ENCODE peak calls at places on chromosomes 7 and 10, in six cellular contexts. W, H, C, V, X and Y are unnamed samples.
A peak's percentile ranks its signal among the peaks of the same experiment; 100 is the strongest.

GRCh38 chr10:31669367-31669766 is 259.3 kb downstream of the ARHGAP12 start:
- DNase-seq in C (no peak), X (no peak), V (no peak), H (no peak), W (no peak), Y (no peak)

GRCh38 chr10:93790454-93790853 is 32.7 kb downstream of the LGI1 start:
- DNase-seq in W (no peak), V (no peak), C (no peak), H (no peak), X (no peak), Y (no peak)

GRCh38 chr7:150781016-150781415 is 19.1 kb downstream of the TMEM176B start:
- DNase-seq in H (no peak), V (no peak), W (no peak), X (peak; percentile 33), C (no peak), Y (no peak)

GRCh38 chr7:20700491-20701231 is 85.2 kb downstream of the ABCB5 start:
- DNase-seq in C (no peak), H (no peak), V (no peak), W (no peak), X (no peak), Y (no peak)

GRCh38 chr10:104199567-104199966 is 32.6 kb downstream of the CFAP43 start:
- DNase-seq in X (no peak), H (no peak), C (no peak), W (no peak), V (no peak), Y (no peak)

GRCh38 chr7:46627038-46627315 is 705.9 kb upstream of the IGFBP3 start:
- DNase-seq in W (no peak), V (no peak), H (no peak), C (no peak), X (peak; percentile 8), Y (no peak)

GRCh38 chr7:104943502-104944343 is 70.3 kb upstream of the KMT2E start:
- DNase-seq in C (peak; percentile 47), X (no peak), V (peak; percentile 99), W (peak; percentile 74), H (no peak), Y (peak; percentile 31)

GRCh38 chr10:46292573-46293023 is 5.8 kb downstream of the ANTXRL start:
- DNase-seq in H (no peak), W (peak; percentile 41), X (no peak), V (no peak), C (no peak), Y (no peak)

GRCh38 chr10:47150581-47150980 is 149.4 kb upstream of the GDF10 start:
- DNase-seq in W (no peak), H (no peak), V (no peak), X (no peak), C (no peak), Y (no peak)

GRCh38 chr10:83886871-83887270 is 252.4 kb upstream of the GHITM start:
- DNase-seq in V (no peak), X (no peak), H (no peak), C (no peak), W (no peak), Y (no peak)

GRCh38 chr10:87850742-87851205 is 12.6 kb downstream of the KLLN start:
- DNase-seq in W (peak; percentile 68), H (peak; percentile 55), X (peak; percentile 79), V (peak; percentile 70), C (peak; percentile 11), Y (no peak)

GRCh38 chr7:101940830-101941229 is 123.4 kb downstream of the CUX1 start:
- DNase-seq in W (no peak), V (peak; percentile 65), X (no peak), H (no peak), C (no peak), Y (no peak)

GRCh38 chr10:6221971-6222751 is 19.4 kb downstream of the PFKFB3 start:
- DNase-seq in V (no peak), X (peak; percentile 80), C (no peak), H (peak; percentile 77), W (no peak), Y (no peak)

GRCh38 chr10:97517778-97518561 is 19.2 kb downstream of the UBTD1 start:
- DNase-seq in H (no peak), W (no peak), V (no peak), C (no peak), X (peak; percentile 15), Y (no peak)

GRCh38 chr10:124906551-124907001 is 35.3 kb upstream of the ZRANB1 start:
- DNase-seq in C (no peak), V (no peak), X (peak; percentile 96), H (peak; percentile 69), W (peak; percentile 82), Y (no peak)

GRCh38 chr7:10860516-10860915 is 113.2 kb upstream of the PHF14 start:
- DNase-seq in V (no peak), C (no peak), H (no peak), W (no peak), X (peak; percentile 0), Y (no peak)

GRCh38 chr10:52858722-52859121 is 86.1 kb upstream of the MBL2 start:
- DNase-seq in C (no peak), W (no peak), H (no peak), X (no peak), V (no peak), Y (no peak)

DNA sequence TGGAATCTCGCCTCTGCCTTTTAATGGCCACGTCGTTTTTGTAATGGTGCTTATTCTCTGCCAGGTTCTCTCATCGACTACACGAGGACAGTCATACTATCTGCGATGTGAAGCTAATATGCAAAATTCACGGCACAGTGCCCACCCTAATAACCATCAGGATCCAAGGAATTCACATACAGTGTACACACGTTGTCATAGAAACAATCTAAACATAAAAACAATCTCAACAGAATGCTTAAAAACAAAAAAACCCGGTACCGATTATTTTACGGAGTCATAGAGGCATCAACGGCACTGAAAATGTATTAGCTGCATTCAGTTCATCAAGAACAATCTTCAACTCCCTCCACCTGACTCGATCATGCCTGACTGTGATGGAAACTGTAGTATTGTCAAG is 661 bp downstream of the MRPS33 start:
- DNase-seq in C (no peak), X (peak; percentile 70), H (no peak), V (peak; percentile 21), W (no peak), Y (no peak)
- H3K27ac ChIP-seq in C (peak overlapping the region; percentile 97), X (peak overlapping the region; percentile 81), H (peak overlapping the region; percentile 60), V (peak overlapping the region; percentile 67), W (peak overlapping the region; percentile 83), Y (peak overlapping the region; percentile 95)

GRCh38 chr10:75658915-75659314 is 227.5 kb downstream of the LRMDA start:
- DNase-seq in C (no peak), X (no peak), W (no peak), V (no peak), H (no peak), Y (no peak)

GRCh38 chr10:75658036-75658435 is 226.6 kb downstream of the LRMDA start:
- DNase-seq in H (no peak), W (no peak), V (no peak), X (no peak), C (no peak), Y (no peak)

GRCh38 chr10:75658496-75658895 is 227.1 kb downstream of the LRMDA start:
- DNase-seq in X (no peak), W (no peak), V (no peak), C (no peak), H (no peak), Y (no peak)

GRCh38 chr10:75662715-75663114 is 231.3 kb downstream of the LRMDA start:
- DNase-seq in C (no peak), V (peak; percentile 35), W (peak; percentile 89), X (peak; percentile 48), H (peak; percentile 70), Y (no peak)

DNA sequence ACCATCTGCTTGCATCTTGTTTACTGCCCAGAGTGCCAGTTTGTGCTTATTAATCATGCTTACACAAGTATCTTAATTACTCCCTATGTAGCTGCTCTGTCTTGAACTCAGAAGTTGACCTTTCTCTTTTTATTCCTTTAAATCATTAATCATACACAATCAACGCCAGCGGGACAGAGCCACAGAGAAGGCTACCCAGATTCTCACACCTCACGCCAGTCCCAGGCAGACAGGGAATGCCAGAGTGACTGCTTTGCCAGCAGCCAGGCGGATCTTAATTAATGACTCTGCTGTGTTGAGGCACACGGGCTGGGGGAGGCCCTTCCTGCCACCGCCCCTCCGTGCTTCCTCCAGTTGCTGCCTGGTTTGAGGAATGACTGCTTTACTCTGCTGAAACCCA is 229.4 kb downstream of the LRMDA start:
- DNase-seq in X (no peak), H (peak; percentile 67), W (peak; percentile 68), C (no peak), V (no peak), Y (no peak)
- H3K4me1 ChIP-seq in X (peaks cover 9% of the 10 kb centered on the region), H (peaks cover 11% of the 10 kb centered on the region), W (no peaks in the 10 kb centered on the region), C (no peaks in the 10 kb centered on the region), V (no peaks in the 10 kb centered on the region), Y (no peaks in the 10 kb centered on the region)

DNA sequence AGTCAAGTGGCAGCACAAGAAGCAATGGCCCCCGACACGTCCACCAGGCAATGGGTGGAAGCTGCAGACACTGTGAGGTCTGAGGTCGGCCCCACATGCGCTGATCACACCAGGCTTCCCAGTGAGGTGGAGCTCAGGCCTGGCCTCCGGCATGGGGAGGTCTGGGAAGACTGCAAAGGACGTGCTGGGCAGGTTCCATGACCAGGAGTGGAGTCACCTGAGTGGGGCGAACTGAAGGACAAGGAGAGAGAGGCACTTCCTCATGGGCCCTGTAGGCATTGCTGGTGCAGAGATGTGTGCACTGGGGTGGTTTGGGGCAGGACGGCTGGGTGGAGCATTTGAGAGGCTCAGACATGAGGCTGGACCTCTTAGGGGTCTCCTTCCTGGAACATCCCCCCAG is 35.1 kb downstream of the C10orf120 start:
- DNase-seq in H (no peak), C (no peak), X (no peak), W (no peak), V (no peak), Y (no peak)
- H3K27ac ChIP-seq in H (no peak overlapping the region), C (no peak overlapping the region), X (no peak overlapping the region), W (no peak overlapping the region), V (no peak overlapping the region), Y (no peak overlapping the region)

GRCh38 chr10:391304-391703 is 256.0 kb downstream of the ZMYND11 start:
- DNase-seq in C (no peak), H (no peak), X (peak; percentile 27), V (no peak), W (peak; percentile 63), Y (no peak)

GRCh38 chr10:392705-393037 is 257.4 kb downstream of the ZMYND11 start:
- DNase-seq in W (no peak), X (no peak), H (no peak), C (no peak), V (no peak), Y (no peak)

GRCh38 chr10:391849-392704 is 256.8 kb downstream of the ZMYND11 start:
- DNase-seq in H (no peak), C (no peak), V (no peak), X (no peak), W (peak; percentile 61), Y (no peak)

GRCh38 chr10:394061-394438 is 258.8 kb downstream of the ZMYND11 start:
- DNase-seq in W (peak; percentile 35), C (no peak), V (no peak), H (no peak), X (no peak), Y (no peak)

DNA sequence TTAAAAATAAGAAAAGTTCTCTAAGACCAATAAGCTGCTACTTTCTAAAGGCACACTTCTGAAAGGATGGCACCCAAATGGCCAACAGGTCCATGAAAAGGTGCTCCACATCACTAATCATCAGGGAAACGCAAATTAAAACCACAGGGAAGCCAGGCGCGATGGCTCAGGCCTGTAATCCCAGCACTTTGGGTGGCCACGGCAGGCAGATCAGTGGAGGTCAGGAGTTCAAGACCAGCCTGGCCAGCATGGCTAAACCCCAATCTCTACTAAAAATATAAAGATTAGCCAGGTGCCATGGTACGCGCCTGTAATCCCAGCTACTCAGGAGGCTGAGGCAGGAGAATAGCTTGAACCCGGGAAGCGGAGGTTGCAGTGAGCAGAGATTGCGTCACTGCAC is 258.1 kb downstream of the ZMYND11 start:
- DNase-seq in W (peak; percentile 56), V (no peak), H (no peak), X (no peak), C (no peak), Y (no peak)
- H3K4me1 ChIP-seq in W (no peaks in the 10 kb centered on the region), V (no peaks in the 10 kb centered on the region), H (no peaks in the 10 kb centered on the region), X (no peaks in the 10 kb centered on the region), C (no peaks in the 10 kb centered on the region), Y (no peaks in the 10 kb centered on the region)